ENCODE peak calls at places on chromosome 6, in nine cellular contexts. A is NCI-H1930; P is mesothelial cell of epicardium; U is fibroblast of pulmonary artery; K is NCI-H748 treated with DMSO at 0.1 percent for 48 hours; Y is Calu3; Q is CD8-positive, alpha-beta memory T cell; O is thoracic aorta; I is heart right ventricle. D is an unnamed sample.

GRCh38 chr6:141141870-141142269 is 990.9 kb upstream of the GJE1 start:
- DNase-seq in A (no peak), P (no peak), U (no peak), K (no peak), Y (no peak), Q (no peak), O (no peak), I (no peak), D (no peak)

GRCh38 chr6:7432391-7433207 is 43.0 kb downstream of the RIOK1 start:
- DNase-seq in A (no peak), P (no peak), U (no peak), K (no peak), Y (no peak), Q (no peak), O (no peak), I (no peak), D (no peak)

GRCh38 chr6:113457156-113457555 is 400.0 kb upstream of the MARCKS start:
- DNase-seq in A (no peak), P (no peak), U (peak; percentile 83), K (no peak), Y (no peak), Q (no peak), O (no peak), I (no peak), D (peak; percentile 85)

GRCh38 chr6:98831057-98832031 is 3.0 kb upstream of the POU3F2 start:
- DNase-seq in A (no peak), P (no peak), U (no peak), K (peak; percentile 60), Y (no peak), Q (no peak), O (no peak), I (no peak), D (no peak)

GRCh38 chr6:26195376-26195923 is 108.2 kb downstream of the HFE start:
- DNase-seq in A (no peak), P (peak; percentile 77), U (peak; percentile 96), K (peak; percentile 82), Y (peak; percentile 81), Q (peak; percentile 94), O (no peak), I (peak; percentile 93), D (peak; percentile 95)

GRCh38 chr6:91081452-91082067 is 494.7 kb upstream of the MAP3K7 start:
- DNase-seq in A (no peak), P (no peak), U (peak; percentile 68), K (peak; percentile 83), Y (peak; percentile 7), Q (no peak), O (no peak), I (no peak), D (peak; percentile 47)

GRCh38 chr6:149140910-149141290 is 176.6 kb upstream of the TAB2 start:
- DNase-seq in A (no peak), P (no peak), U (no peak), K (no peak), Y (no peak), Q (no peak), O (no peak), I (no peak), D (no peak)

GRCh38 chr6:34396518-34396917 is 4.0 kb upstream of the NUDT3 start:
- DNase-seq in A (no peak), P (no peak), U (no peak), K (no peak), Y (no peak), Q (no peak), O (no peak), I (no peak), D (no peak)

GRCh38 chr6:44022296-44022661 is 105.0 kb downstream of the MRPL14 start:
- DNase-seq in A (no peak), P (no peak), U (no peak), K (no peak), Y (no peak), Q (no peak), O (no peak), I (no peak), D (no peak)

GRCh38 chr6:164106345-164106769 is 691.8 kb downstream of the QKI start:
- DNase-seq in A (no peak), P (no peak), U (peak; percentile 47), K (no peak), Y (peak; percentile 28), Q (no peak), O (no peak), I (peak; percentile 79), D (no peak)

GRCh38 chr6:140052757-140053729 is 678.6 kb upstream of the CITED2 start:
- DNase-seq in A (no peak), P (no peak), U (peak; percentile 68), K (no peak), Y (no peak), Q (no peak), O (no peak), I (no peak), D (peak; percentile 85)

GRCh38 chr6:63197741-63198140 is 13.5 kb upstream of the FKBP1C start:
- DNase-seq in A (no peak), P (no peak), U (no peak), K (no peak), Y (no peak), Q (no peak), O (no peak), I (no peak), D (no peak)

GRCh38 chr6:45927421-45928234 is 88.0 kb downstream of the CLIC5 start:
- DNase-seq in A (no peak), P (peak; percentile 1), U (no peak), K (no peak), Y (no peak), Q (no peak), O (no peak), I (no peak), D (no peak)

GRCh38 chr6:39225946-39226437 is 3.3 kb downstream of the KCNK5 start:
- DNase-seq in A (no peak), P (no peak), U (no peak), K (no peak), Y (no peak), Q (peak; percentile 67), O (no peak), I (no peak), D (no peak)

GRCh38 chr6:143538374-143538773 is 26.9 kb upstream of the FUCA2 start:
- DNase-seq in A (no peak), P (no peak), U (no peak), K (no peak), Y (no peak), Q (no peak), O (no peak), I (no peak), D (no peak)

GRCh38 chr6:73302339-73302738 is 39.3 kb upstream of the KHDC1 start:
- DNase-seq in A (no peak), P (no peak), U (no peak), K (no peak), Y (no peak), Q (no peak), O (no peak), I (no peak), D (no peak)

GRCh38 chr6:151391471-151392428 is at the start of gene ZBTB2:
- DNase-seq in A (peak; percentile 42), P (peak; percentile 68), U (peak; percentile 74), K (peak; percentile 70), Y (peak; percentile 63), Q (peak; percentile 85), O (peak; percentile 8), I (peak; percentile 71), D (peak; percentile 77)

GRCh38 chr6:43203029-43203717 is 21.2 kb downstream of the CUL9 start:
- DNase-seq in A (no peak), P (no peak), U (no peak), K (no peak), Y (no peak), Q (no peak), O (no peak), I (no peak), D (no peak)

GRCh38 chr6:170186006-170186908 is 104.6 kb downstream of the DLL1 start:
- DNase-seq in A (no peak), P (peak; percentile 28), U (no peak), K (no peak), Y (no peak), Q (peak; percentile 44), O (no peak), I (no peak), D (no peak)

GRCh38 chr6:28490191-28490890 is 25.3 kb downstream of the GPX6 start:
- DNase-seq in A (no peak), P (no peak), U (no peak), K (no peak), Y (no peak), Q (no peak), O (no peak), I (no peak), D (peak; percentile 28)

GRCh38 chr6:91276315-91276714 is 689.4 kb upstream of the MAP3K7 start:
- DNase-seq in A (no peak), P (no peak), U (no peak), K (no peak), Y (no peak), Q (no peak), O (no peak), I (no peak), D (peak; percentile 1)

GRCh38 chr6:4872841-4873240 is 96.6 kb downstream of the CDYL start:
- DNase-seq in A (no peak), P (no peak), U (no peak), K (no peak), Y (no peak), Q (no peak), O (no peak), I (no peak), D (peak; percentile 64)

GRCh38 chr6:164378330-164378729 is 931.1 kb downstream of the C6orf118 start:
- DNase-seq in A (peak; percentile 81), P (no peak), U (no peak), K (peak; percentile 95), Y (no peak), Q (no peak), O (no peak), I (no peak), D (no peak)

GRCh38 chr6:139903411-139904157 is 529.1 kb upstream of the CITED2 start:
- DNase-seq in A (no peak), P (no peak), U (no peak), K (no peak), Y (no peak), Q (no peak), O (no peak), I (no peak), D (no peak)

GRCh38 chr6:5072440-5072839 is 12.7 kb upstream of the PPP1R3G start:
- DNase-seq in A (no peak), P (no peak), U (no peak), K (no peak), Y (no peak), Q (no peak), O (no peak), I (no peak), D (no peak)